ENCODE peak calls at places on chromosomes 16 and 17, in four cellular contexts. D is stimulated activated CD4-positive, alpha-beta T cell treated with anti-CD3 and anti-CD28 coated beads, Interleukin-1b, Interleukin-23, amount 100 ng/mL, for 1 hour; L is activated naive CD4-positive, alpha-beta T cell treated with anti-CD3 and anti-CD28 coated beads for 36 hours; I is stomach. N is an unnamed sample.

GRCh38 chr16:28061702-28062101 is 1.8 kb downstream of the GSG1L start:
- DNase-seq in I (no peak), L (no peak), D (no peak), N (no peak)

GRCh38 chr16:88705076-88705684 is 1.0 kb downstream of the RNF166 start:
- DNase-seq in L (peak; percentile 64), D (no peak), I (no peak), N (no peak)

GRCh38 chr17:75889454-75889853 is 7.3 kb downstream of the TRIM65 start:
- DNase-seq in I (no peak), D (no peak), L (no peak), N (no peak)

GRCh38 chr17:21200590-21201301 is 13.2 kb downstream of the TMEM11 start:
- DNase-seq in D (no peak), L (no peak), I (no peak), N (no peak)

GRCh38 chr16:85665929-85666328 is 22.8 kb downstream of the GINS2 start:
- DNase-seq in I (no peak), L (no peak), D (no peak), N (no peak)

GRCh38 chr17:51365090-51365489 is 104.7 kb downstream of the UTP18 start:
- DNase-seq in L (peak; percentile 42), D (no peak), I (no peak), N (no peak)

GRCh38 chr16:29784901-29785500 is 5.5 kb upstream of the KIF22 start:
- DNase-seq in D (no peak), L (peak; percentile 82), I (peak; percentile 67), N (no peak)

GRCh38 chr16:78659668-78660217 is 560.3 kb downstream of the WWOX start:
- DNase-seq in L (no peak), I (no peak), D (no peak), N (no peak)

GRCh38 chr17:977163-977562 is 2.4 kb downstream of the NXN start:
- DNase-seq in I (no peak), L (no peak), D (no peak), N (no peak)